ENCODE peak calls at places on chromosome 12, in six cellular contexts. One of them, this sample, is unnamed.

GRCh38 chr12:48750769-48751356 is 34.4 kb upstream of the CCNT1 start:
- DNase-seq in H4: no peak
- DNase-seq in foreskin melanocyte: no peak
- DNase-seq in iris pigment epithelial cell: no peak
- DNase-seq in activated T-helper 1 cell treated with anti-CD3 and anti-CD28 coated beads, Interleukin-2, amount 50 U/mL, for 16 hours: no peak
- DNase-seq in endothelial cell: no peak
- DNase-seq in this sample: no peak

GRCh38 chr12:57181072-57181471 is 33.7 kb upstream of the LRP1-AS start:
- DNase-seq in iris pigment epithelial cell: no peak
- DNase-seq in endothelial cell: no peak
- DNase-seq in foreskin melanocyte: no peak
- DNase-seq in H4: no peak
- DNase-seq in activated T-helper 1 cell treated with anti-CD3 and anti-CD28 coated beads, Interleukin-2, amount 50 U/mL, for 16 hours: no peak
- DNase-seq in this sample: no peak

GRCh38 chr12:92987362-92987761 is 58.3 kb upstream of the EEA1 start:
- DNase-seq in activated T-helper 1 cell treated with anti-CD3 and anti-CD28 coated beads, Interleukin-2, amount 50 U/mL, for 16 hours: no peak
- DNase-seq in H4: peak; percentile 59
- DNase-seq in foreskin melanocyte: peak; percentile 64
- DNase-seq in endothelial cell: peak; percentile 14
- DNase-seq in iris pigment epithelial cell: peak; percentile 84
- DNase-seq in this sample: peak; percentile 91

GRCh38 chr12:67885370-67886169 is 103.7 kb upstream of the IFNG-AS1 start:
- DNase-seq in activated T-helper 1 cell treated with anti-CD3 and anti-CD28 coated beads, Interleukin-2, amount 50 U/mL, for 16 hours: no peak
- DNase-seq in endothelial cell: no peak
- DNase-seq in foreskin melanocyte: peak; percentile 9
- DNase-seq in H4: peak; percentile 24
- DNase-seq in iris pigment epithelial cell: no peak
- DNase-seq in this sample: peak; percentile 22

GRCh38 chr12:99111600-99111999 is 466.5 kb downstream of the APAF1 start:
- DNase-seq in H4: no peak
- DNase-seq in activated T-helper 1 cell treated with anti-CD3 and anti-CD28 coated beads, Interleukin-2, amount 50 U/mL, for 16 hours: no peak
- DNase-seq in foreskin melanocyte: no peak
- DNase-seq in iris pigment epithelial cell: no peak
- DNase-seq in endothelial cell: no peak
- DNase-seq in this sample: no peak

GRCh38 chr12:5694759-5695409 is 250.2 kb downstream of the ANO2 start:
- DNase-seq in endothelial cell: no peak
- DNase-seq in activated T-helper 1 cell treated with anti-CD3 and anti-CD28 coated beads, Interleukin-2, amount 50 U/mL, for 16 hours: no peak
- DNase-seq in iris pigment epithelial cell: peak; percentile 11
- DNase-seq in H4: no peak
- DNase-seq in foreskin melanocyte: no peak
- DNase-seq in this sample: no peak

GRCh38 chr12:108218911-108219310 is 89.8 kb downstream of the WSCD2 start:
- DNase-seq in endothelial cell: no peak
- DNase-seq in iris pigment epithelial cell: no peak
- DNase-seq in H4: no peak
- DNase-seq in activated T-helper 1 cell treated with anti-CD3 and anti-CD28 coated beads, Interleukin-2, amount 50 U/mL, for 16 hours: no peak
- DNase-seq in foreskin melanocyte: no peak
- DNase-seq in this sample: no peak

GRCh38 chr12:29552994-29553748 is 55.7 kb upstream of the OVCH1 start:
- DNase-seq in foreskin melanocyte: no peak
- DNase-seq in endothelial cell: no peak
- DNase-seq in activated T-helper 1 cell treated with anti-CD3 and anti-CD28 coated beads, Interleukin-2, amount 50 U/mL, for 16 hours: no peak
- DNase-seq in H4: no peak
- DNase-seq in iris pigment epithelial cell: no peak
- DNase-seq in this sample: no peak

GRCh38 chr12:64895541-64895940 is 71.1 kb downstream of the TBC1D30 start:
- DNase-seq in activated T-helper 1 cell treated with anti-CD3 and anti-CD28 coated beads, Interleukin-2, amount 50 U/mL, for 16 hours: no peak
- DNase-seq in iris pigment epithelial cell: peak; percentile 34
- DNase-seq in H4: no peak
- DNase-seq in endothelial cell: no peak
- DNase-seq in foreskin melanocyte: no peak
- DNase-seq in this sample: no peak

This sample was measured in pons.